ENCODE peak calls at places on chromosomes 16 and 17, in seven cellular contexts. O is neural crest cell, Z is GM12865, C is choroid plexus epithelial cell, U is HFFc6, W is dorsolateral prefrontal cortex, P is cardiac muscle cell. R is an unnamed sample.

GRCh38 chr17:2222901-2223616 is 80.5 kb downstream of the SMG6 start:
- DNase-seq in O (no peak), Z (peak), C (peak), U (peak), W (no peak), P (peak), R (no peak)

GRCh38 chr17:39971076-39971603 is 8.3 kb downstream of the GSDMA start:
- DNase-seq in O (no peak), Z (no peak), C (no peak), U (no peak), W (no peak), P (no peak), R (no peak)

GRCh38 chr16:8796469-8797363 is 723 bp downstream of the TMEM186 start:
- DNase-seq in O (no peak), Z (no peak), C (no peak), U (no peak), W (no peak), P (no peak), R (no peak)

GRCh38 chr16:14036869-14037268 is 34.2 kb upstream of the MRTFB start:
- DNase-seq in O (no peak), Z (no peak), C (no peak), U (no peak), W (no peak), P (no peak), R (peak)

GRCh38 chr16:89101303-89102034 is 7.8 kb downstream of the ACSF3 start:
- DNase-seq in O (no peak), Z (no peak), C (no peak), U (no peak), W (no peak), P (no peak), R (no peak)

GRCh38 chr16:82660078-82660645 is 33.4 kb downstream of the CDH13 start:
- DNase-seq in O (no peak), Z (peak), C (peak), U (no peak), W (peak), P (no peak), R (no peak)

GRCh38 chr16:84572096-84572495 is 45.8 kb downstream of the COTL1 start:
- DNase-seq in O (no peak), Z (no peak), C (no peak), U (no peak), W (no peak), P (no peak), R (no peak)

GRCh38 chr16:70638814-70639792 is 7.3 kb upstream of the IL34 start:
- DNase-seq in O (no peak), Z (no peak), C (peak), U (peak), W (no peak), P (no peak), R (no peak)

GRCh38 chr17:43543300-43543699 is 2.8 kb downstream of the ETV4 start:
- DNase-seq in O (no peak), Z (no peak), C (no peak), U (no peak), W (no peak), P (no peak), R (no peak)

GRCh38 chr17:39178516-39178915 is 12.6 kb upstream of the ARL5C start:
- DNase-seq in O (no peak), Z (no peak), C (no peak), U (peak), W (no peak), P (no peak), R (no peak)

GRCh38 chr17:69761767-69762321 is 313.2 kb upstream of the KCNJ16 start:
- DNase-seq in O (no peak), Z (no peak), C (peak), U (peak), W (no peak), P (no peak), R (peak)

GRCh38 chr17:61731330-61731729 is 132.0 kb downstream of the BRIP1 start:
- DNase-seq in O (no peak), Z (no peak), C (peak), U (no peak), W (no peak), P (no peak), R (no peak)

GRCh38 chr17:19762515-19762961 is 14.4 kb upstream of the ALDH3A1 start:
- DNase-seq in O (peak), Z (peak), C (peak), U (peak), W (peak), P (peak), R (peak)

GRCh38 chr17:17141860-17142552 is 64.1 kb downstream of the PLD6 start:
- DNase-seq in O (peak), Z (peak), C (peak), U (peak), W (peak), P (peak), R (no peak)

GRCh38 chr16:2706085-2706484 is 13.9 kb downstream of the PRSS27 start:
- DNase-seq in O (no peak), Z (no peak), C (no peak), U (no peak), W (no peak), P (no peak), R (no peak)
- TF ChIP-seq CTCF in O (no peak), Z (no peak), C (no peak), U (no peak), W (no peak), P (no peak), R (no peak)

DNA sequence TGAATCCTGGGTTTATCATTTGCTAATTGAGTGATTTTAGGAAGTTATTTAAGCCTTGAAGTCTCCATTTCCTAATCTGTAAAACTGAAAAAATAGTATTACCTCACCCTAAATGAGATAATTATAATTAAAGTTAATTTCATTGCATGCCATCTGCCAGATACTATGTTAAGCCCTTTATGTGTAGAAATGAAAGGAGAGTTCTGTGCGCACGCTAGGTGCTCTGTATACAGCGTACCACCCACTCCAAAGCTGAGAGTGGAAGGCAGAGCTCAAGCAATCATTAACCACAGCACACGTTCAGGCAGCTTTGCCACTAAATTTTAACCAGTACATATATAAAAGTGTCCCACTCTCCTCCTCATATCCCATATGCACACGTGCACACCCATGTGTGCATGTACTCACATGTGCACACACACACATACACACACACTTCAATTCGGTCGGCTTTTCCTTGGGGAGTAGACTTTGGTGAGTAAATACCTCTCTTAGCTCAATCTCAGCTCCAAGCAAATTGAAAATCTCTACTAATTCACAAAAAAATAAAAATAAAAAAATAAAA is 204.8 kb downstream of the GRIN2A start:
- DNase-seq in O (no peak), Z (no peak), C (no peak), U (no peak), W (no peak), P (no peak), R (no peak)
- TF ChIP-seq CTCF in O (no peak), Z (no peak), C (no peak), U (no peak), W (no peak), P (no peak), R (no peak)

DNA sequence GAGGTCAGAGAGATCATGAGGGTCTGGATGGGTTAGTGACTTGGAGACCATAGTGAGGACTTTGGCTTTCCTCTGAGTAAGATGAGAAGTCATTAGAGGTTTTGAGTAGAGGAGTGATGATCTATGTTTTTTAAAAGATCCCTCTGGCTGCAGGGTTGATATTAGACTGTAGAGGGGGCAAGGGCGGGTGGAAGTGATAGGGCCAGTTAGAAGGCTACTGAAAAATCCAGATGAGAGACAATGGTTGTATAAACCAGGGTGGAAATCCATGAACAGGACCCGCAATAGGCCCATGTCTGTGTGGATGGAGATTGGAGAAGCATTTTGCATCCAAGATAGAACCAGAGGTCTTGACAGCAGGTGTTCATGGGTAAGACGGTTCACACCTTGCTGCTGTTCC is 9.8 kb downstream of the ITGAL start:
- DNase-seq in O (no peak), Z (no peak), C (peak), U (no peak), W (no peak), P (no peak), R (no peak)
- TF ChIP-seq CTCF in O (peak), Z (peak), C (peak), U (peak), W (no peak), P (peak), R (peak)

DNA sequence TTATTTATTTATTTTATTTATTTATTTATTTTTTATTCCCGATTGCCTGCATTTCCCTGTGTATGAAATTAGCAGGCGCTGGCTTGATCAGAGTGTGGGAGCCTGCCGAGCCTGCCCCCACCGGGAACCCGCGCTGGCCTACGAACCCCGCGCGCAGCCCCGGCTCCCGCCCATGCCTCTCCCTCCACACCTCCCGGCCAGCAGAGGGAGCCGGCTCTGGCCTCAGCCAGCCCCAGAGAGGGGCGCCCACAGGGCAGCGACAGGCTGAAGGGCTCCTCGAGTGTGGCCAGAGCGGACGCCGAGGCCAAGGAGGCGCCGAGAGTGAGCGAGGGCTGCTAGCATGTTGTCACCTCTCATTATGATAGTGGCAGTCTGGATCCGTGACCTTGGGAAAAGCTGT is 13.0 kb upstream of the RBL2 start:
- DNase-seq in O (no peak), Z (no peak), C (no peak), U (no peak), W (no peak), P (no peak), R (no peak)
- TF ChIP-seq CTCF in O (no peak), Z (no peak), C (no peak), U (peak), W (no peak), P (no peak), R (peak)